ENCODE peak calls at places on chromosomes 11 and 22, in four cellular contexts. E, T, N and S are unnamed samples.

GRCh38 chr22:27842994-27843431 is 41.5 kb upstream of the MN1 start:
- DNase-seq in T (no peak), E (no peak), N (no peak), S (no peak)

GRCh38 chr11:64400096-64400495 is 41.1 kb downstream of the RPS6KA4 start:
- DNase-seq in N (peak), T (no peak), E (no peak), S (no peak)

GRCh38 chr22:21778705-21779363 is 43.2 kb upstream of the YPEL1 start:
- DNase-seq in T (no peak), N (peak), E (no peak), S (no peak)

GRCh38 chr22:50209893-50210292 is 9.1 kb downstream of the SELENOO start:
- DNase-seq in E (no peak), N (peak), T (peak), S (no peak)

GRCh38 chr11:91805293-91805692 is 419.3 kb upstream of the FAT3 start:
- DNase-seq in E (no peak), T (no peak), N (no peak), S (no peak)

GRCh38 chr11:96744697-96745096 is 354.9 kb downstream of the JRKL start:
- DNase-seq in E (no peak), T (no peak), N (no peak), S (no peak)

GRCh38 chr22:17853066-17853465 is 78.8 kb upstream of the BID start:
- DNase-seq in N (no peak), T (no peak), E (no peak), S (no peak)

GRCh38 chr11:92224394-92225205 is at the start of gene FAT3:
- DNase-seq in E (no peak), T (no peak), N (no peak), S (no peak)

GRCh38 chr11:29333993-29334780 is 682.6 kb downstream of the KCNA4 start:
- DNase-seq in T (peak), E (peak), N (no peak), S (peak)

GRCh38 chr22:31613904-31614296 is 48.1 kb downstream of the PISD start:
- DNase-seq in E (no peak), N (no peak), T (no peak), S (no peak)

GRCh38 chr11:44983786-44984185 is 33.1 kb upstream of the TP53I11 start:
- DNase-seq in E (no peak), N (no peak), T (no peak), S (no peak)

GRCh38 chr11:119284344-119285157 is 32.4 kb downstream of the MCAM start:
- DNase-seq in T (peak), E (peak), N (no peak), S (no peak)

GRCh38 chr11:73313652-73314051 is 5.6 kb downstream of the ARHGEF17 start:
- DNase-seq in N (no peak), T (no peak), E (no peak), S (no peak)

GRCh38 chr22:28829358-28830181 is 29.2 kb upstream of the XBP1 start:
- DNase-seq in T (peak), N (peak), E (peak), S (no peak)

GRCh38 chr11:120880791-120881190 is 143.1 kb upstream of the TBCEL start:
- DNase-seq in N (no peak), E (no peak), T (no peak), S (no peak)

GRCh38 chr11:36364551-36364950 is 68.5 kb downstream of the PRR5L start:
- DNase-seq in N (no peak), T (no peak), E (no peak), S (no peak)

GRCh38 chr11:10394229-10395100 is 60.6 kb upstream of the AMPD3 start:
- DNase-seq in E (no peak), T (peak), N (no peak), S (no peak)

GRCh38 chr11:111408789-111409727 is 30.0 kb upstream of the POU2AF1 start:
- DNase-seq in E (no peak), T (no peak), N (no peak), S (peak)

GRCh38 chr22:23305922-23306374 is 125.6 kb downstream of the BCR start:
- DNase-seq in N (no peak), T (no peak), E (no peak), S (no peak)

GRCh38 chr22:50250555-50251471 is at the start of gene HDAC10:
- DNase-seq in T (peak), N (peak), E (no peak), S (peak)

GRCh38 chr22:40281717-40282116 is 64.6 kb upstream of the ADSL start:
- DNase-seq in T (no peak), E (no peak), N (no peak), S (no peak)

GRCh38 chr11:99584822-99585221 is 564.1 kb downstream of the CNTN5 start:
- DNase-seq in N (no peak), T (no peak), E (no peak), S (no peak)

GRCh38 chr11:44718612-44719390 is 8.0 kb upstream of the TSPAN18 start:
- DNase-seq in N (no peak), T (no peak), E (no peak), S (no peak)

GRCh38 chr11:118260353-118260752 is 3.7 kb downstream of the MPZL2 start:
- DNase-seq in T (no peak), E (no peak), N (no peak), S (no peak)

GRCh38 chr11:47552086-47552580 is 799 bp downstream of the CELF1 start:
- DNase-seq in T (peak), N (no peak), E (no peak), S (no peak)

GRCh38 chr11:60838132-60838531 is 3.8 kb upstream of the CCDC86 start:
- DNase-seq in E (peak), N (peak), T (peak), S (no peak)

GRCh38 chr11:299951-300735 is 817 bp upstream of the IFITM5 start:
- DNase-seq in T (peak), E (no peak), N (peak), S (no peak)
- TF ChIP-seq ZBTB33 in T (peak), E (no peak), N (peak), S (no peak)

GRCh38 chr11:13290221-13290980 is 12.8 kb downstream of the BMAL1 start:
- DNase-seq in N (no peak), T (no peak), E (no peak), S (no peak)

GRCh38 chr11:13287681-13288080 is 10.1 kb downstream of the BMAL1 start:
- DNase-seq in E (no peak), T (no peak), N (no peak), S (no peak)

GRCh38 chr11:13287026-13287425 is 9.4 kb downstream of the BMAL1 start:
- DNase-seq in E (no peak), N (no peak), T (no peak), S (no peak)

GRCh38 chr11:13289081-13289480 is 11.5 kb downstream of the BMAL1 start:
- DNase-seq in N (no peak), E (no peak), T (no peak), S (no peak)

DNA sequence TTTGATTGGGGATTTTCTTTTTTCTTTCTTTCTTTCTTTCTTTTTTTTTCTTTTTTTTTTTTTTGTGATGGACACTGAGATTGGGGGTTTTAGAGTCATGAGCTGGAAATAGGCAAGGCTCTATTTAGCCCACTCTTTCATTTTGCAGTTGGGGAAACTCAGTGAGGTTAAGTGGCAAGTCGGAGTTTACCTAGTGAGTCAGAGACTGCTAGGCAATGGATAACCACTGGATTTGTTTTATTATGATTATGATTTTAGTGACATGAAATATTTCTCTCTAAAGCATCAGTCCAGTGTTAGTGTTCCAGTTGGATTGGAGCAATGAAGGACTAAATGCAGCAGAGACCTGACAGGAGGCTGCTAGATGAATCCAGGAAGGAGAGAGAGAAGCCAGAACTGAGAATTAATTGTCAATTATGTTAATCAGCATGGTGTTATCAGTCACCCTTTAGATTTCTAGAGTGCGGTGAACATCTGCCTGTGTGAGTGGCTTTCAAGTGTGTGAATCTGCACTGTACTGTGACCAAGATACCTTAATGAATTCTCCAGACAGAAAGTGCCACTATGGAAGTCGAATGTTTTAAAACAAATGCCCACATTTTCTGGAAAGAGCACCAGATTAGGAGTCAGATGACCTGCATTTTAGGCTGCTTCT is 10.9 kb downstream of the BMAL1 start:
- DNase-seq in T (no peak), E (no peak), N (no peak), S (no peak)
- TF ChIP-seq ZBTB33 in T (no peak), E (no peak), N (no peak), S (no peak)

DNA sequence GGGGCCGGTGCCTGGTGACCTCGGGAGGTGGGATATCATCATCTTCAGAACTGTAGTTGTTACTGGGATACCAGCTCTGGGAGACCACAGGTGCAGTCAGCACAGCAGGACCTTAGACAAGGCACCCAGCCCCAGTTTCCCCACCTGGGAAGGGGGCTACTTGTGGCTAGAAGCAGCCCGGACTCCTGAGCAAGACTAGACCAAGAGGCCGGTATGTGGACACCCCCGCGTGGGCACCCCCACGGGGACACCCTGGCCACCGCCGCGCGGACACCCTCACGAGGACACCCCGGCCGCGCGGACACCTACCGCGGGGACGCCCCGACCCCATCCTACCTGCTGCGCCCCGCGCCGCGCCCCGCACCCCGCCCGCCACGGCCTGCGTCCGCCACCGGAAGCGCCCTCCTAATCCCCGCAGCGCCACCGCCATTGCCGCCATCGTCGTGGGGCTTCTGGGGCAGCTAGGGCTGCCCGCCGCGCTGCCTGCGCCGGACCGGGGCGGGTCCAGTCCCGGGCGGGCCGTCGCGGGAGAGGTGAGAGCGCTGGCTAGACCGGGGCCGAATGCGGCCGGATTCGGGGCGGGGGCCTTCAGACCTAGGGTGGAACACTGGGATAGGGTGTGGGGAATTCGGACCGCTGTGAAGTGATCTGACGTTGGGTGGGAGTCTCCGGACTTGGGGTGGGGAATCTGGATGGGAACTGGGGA is at the start of the genes COMT and TXNRD2:
- DNase-seq in N (peak), T (no peak), E (no peak), S (no peak)
- TF ChIP-seq ZBTB33 in N (no peak), T (no peak), E (no peak), S (no peak)

GRCh38 chr11:105811242-105811641 is 201.4 kb downstream of the GRIA4 start:
- DNase-seq in N (no peak), T (no peak), E (no peak), S (no peak)
- TF ChIP-seq ZBTB33 in N (no peak), T (no peak), E (no peak), S (no peak)

GRCh38 chr22:38352436-38352835 is 35.2 kb upstream of the CSNK1E start:
- DNase-seq in E (no peak), T (no peak), N (no peak), S (no peak)

GRCh38 chr22:38350444-38351359 is 33.5 kb upstream of the CSNK1E start:
- DNase-seq in T (no peak), E (no peak), N (peak), S (no peak)

GRCh38 chr22:38353701-38354100 is 36.5 kb upstream of the CSNK1E start:
- DNase-seq in E (no peak), N (no peak), T (no peak), S (no peak)

GRCh38 chr22:38355275-38355674 is 38.0 kb upstream of the CSNK1E start:
- DNase-seq in N (no peak), T (no peak), E (no peak), S (no peak)

DNA sequence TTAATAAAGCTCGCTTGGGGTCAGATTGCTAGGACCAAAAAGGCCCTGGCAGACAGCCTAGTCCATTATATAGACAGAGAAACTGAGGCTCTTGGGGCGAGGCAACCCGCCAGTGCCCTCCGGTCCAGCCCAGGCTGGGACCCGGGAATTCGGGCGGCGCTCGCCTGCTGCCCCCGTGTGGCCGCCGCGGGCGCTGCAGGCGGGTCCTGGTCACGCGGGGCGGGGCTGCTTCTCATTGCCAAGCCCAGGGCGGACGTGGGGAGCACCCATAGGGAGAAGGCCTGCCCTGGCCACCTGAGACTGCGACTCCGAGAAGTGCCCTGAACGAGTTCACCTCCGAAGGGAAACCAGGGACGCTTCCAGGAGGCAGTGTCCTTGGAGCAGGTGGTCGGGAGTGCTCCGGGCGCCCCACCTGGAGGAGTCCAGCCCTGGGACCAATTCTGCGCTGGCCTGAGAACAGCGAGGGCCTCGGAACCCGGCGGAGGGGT is 36.0 kb upstream of the CSNK1E start:
- DNase-seq in T (no peak), N (peak), E (peak), S (no peak)
- TF ChIP-seq ZBTB33 in T (peak), N (peak), E (no peak), S (no peak)

DNA sequence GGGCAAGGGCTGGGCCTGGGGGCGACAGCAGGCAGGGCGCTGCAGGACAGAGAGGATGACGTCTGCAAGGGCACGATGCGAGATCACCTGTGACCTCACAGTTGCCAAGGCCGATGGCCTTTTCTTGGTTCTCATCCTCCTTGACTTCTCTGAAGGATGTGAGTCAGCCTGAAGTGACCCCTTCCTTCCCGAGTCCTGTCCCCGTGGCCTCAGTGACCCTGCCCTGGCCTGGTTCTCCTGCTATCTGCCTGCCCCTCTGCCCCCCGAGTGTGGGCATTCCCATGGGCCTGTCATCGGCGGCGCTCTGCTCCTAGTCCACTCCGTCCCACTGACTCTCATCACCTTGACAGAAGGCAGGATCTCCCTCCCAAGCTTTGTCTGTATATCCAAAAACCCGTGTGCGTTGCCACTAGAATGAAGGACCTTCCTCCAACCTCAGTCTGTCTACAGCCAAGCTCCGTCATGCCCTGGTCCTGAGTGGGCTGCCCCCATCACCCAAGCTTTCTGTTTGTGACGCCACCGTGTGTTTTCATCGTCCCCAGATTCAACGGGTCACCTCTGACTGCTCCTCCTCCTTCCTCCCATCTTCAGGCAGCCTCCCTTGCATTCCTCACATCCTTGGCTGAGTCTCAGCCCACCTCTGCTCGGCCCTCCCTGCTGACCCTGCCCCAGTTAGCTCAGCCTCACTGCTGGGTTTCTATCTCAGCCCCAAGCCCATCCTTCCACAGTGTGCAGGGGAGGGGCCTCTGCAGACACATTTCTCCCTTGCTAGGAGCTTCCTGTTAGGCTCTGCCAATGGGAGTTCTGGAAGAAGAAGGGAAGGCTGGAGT is 5.6 kb downstream of the IFT27 start:
- DNase-seq in N (no peak), E (no peak), T (no peak), S (no peak)
- TF ChIP-seq ZBTB33 in N (no peak), E (no peak), T (no peak), S (no peak)